ENCODE peak calls at places on chromosomes 11 and 22, in six cellular contexts. One of them, this sample, is unnamed.

GRCh38 chr11:74443071-74443864 is 24.1 kb downstream of the KCNE3 start:
- DNase-seq in coronary artery: no peak
- DNase-seq in heart left ventricle: no peak
- DNase-seq in dorsolateral prefrontal cortex: no peak
- DNase-seq in mucosa of descending colon: no peak
- DNase-seq in lower lobe of right lung: no peak
- DNase-seq in this sample: no peak

GRCh38 chr11:36265793-36266628 is 23.2 kb downstream of the COMMD9 start:
- DNase-seq in coronary artery: no peak
- DNase-seq in heart left ventricle: peak
- DNase-seq in dorsolateral prefrontal cortex: no peak
- DNase-seq in mucosa of descending colon: no peak
- DNase-seq in lower lobe of right lung: peak
- DNase-seq in this sample: peak

GRCh38 chr11:119486016-119486415 is 63.0 kb upstream of the THY1 start:
- DNase-seq in coronary artery: peak
- DNase-seq in heart left ventricle: no peak
- DNase-seq in dorsolateral prefrontal cortex: no peak
- DNase-seq in mucosa of descending colon: no peak
- DNase-seq in lower lobe of right lung: no peak
- DNase-seq in this sample: no peak

GRCh38 chr11:83072689-83073242 is 1.1 kb upstream of the RAB30 start:
- DNase-seq in coronary artery: no peak
- DNase-seq in heart left ventricle: no peak
- DNase-seq in dorsolateral prefrontal cortex: no peak
- DNase-seq in mucosa of descending colon: no peak
- DNase-seq in lower lobe of right lung: no peak
- DNase-seq in this sample: no peak

GRCh38 chr11:69772646-69773045 is 2.5 kb downstream of the FGF4 start:
- DNase-seq in coronary artery: no peak
- DNase-seq in heart left ventricle: no peak
- DNase-seq in dorsolateral prefrontal cortex: no peak
- DNase-seq in mucosa of descending colon: no peak
- DNase-seq in lower lobe of right lung: no peak
- DNase-seq in this sample: no peak

GRCh38 chr11:112794321-112794720 is 166.9 kb upstream of the NCAM1 start:
- DNase-seq in coronary artery: peak
- DNase-seq in heart left ventricle: no peak
- DNase-seq in dorsolateral prefrontal cortex: no peak
- DNase-seq in mucosa of descending colon: no peak
- DNase-seq in lower lobe of right lung: no peak
- DNase-seq in this sample: no peak

GRCh38 chr11:43359432-43359818 is 705 bp downstream of the TTC17 start:
- DNase-seq in coronary artery: no peak
- DNase-seq in heart left ventricle: no peak
- DNase-seq in dorsolateral prefrontal cortex: no peak
- DNase-seq in mucosa of descending colon: no peak
- DNase-seq in lower lobe of right lung: no peak
- DNase-seq in this sample: no peak

GRCh38 chr11:130390071-130390758 is 38.2 kb downstream of the ADAMTS8 start:
- DNase-seq in coronary artery: no peak
- DNase-seq in heart left ventricle: no peak
- DNase-seq in dorsolateral prefrontal cortex: peak
- DNase-seq in mucosa of descending colon: no peak
- DNase-seq in lower lobe of right lung: no peak
- DNase-seq in this sample: no peak

GRCh38 chr22:36724836-36725235 is 21.3 kb upstream of the CACNG2 start:
- DNase-seq in coronary artery: peak
- DNase-seq in heart left ventricle: no peak
- DNase-seq in dorsolateral prefrontal cortex: no peak
- DNase-seq in mucosa of descending colon: no peak
- DNase-seq in lower lobe of right lung: no peak
- DNase-seq in this sample: peak

GRCh38 chr11:105315287-105315686 is 175.7 kb upstream of the CARD18 start:
- DNase-seq in coronary artery: no peak
- DNase-seq in heart left ventricle: no peak
- DNase-seq in dorsolateral prefrontal cortex: no peak
- DNase-seq in mucosa of descending colon: no peak
- DNase-seq in lower lobe of right lung: no peak
- DNase-seq in this sample: no peak

GRCh38 chr22:45551310-45552016 is 48.8 kb downstream of the FBLN1 start:
- DNase-seq in coronary artery: no peak
- DNase-seq in heart left ventricle: no peak
- DNase-seq in dorsolateral prefrontal cortex: no peak
- DNase-seq in mucosa of descending colon: no peak
- DNase-seq in lower lobe of right lung: no peak
- DNase-seq in this sample: peak

GRCh38 chr11:19751055-19751454 is 38.4 kb downstream of the NAV2 start:
- DNase-seq in coronary artery: no peak
- DNase-seq in heart left ventricle: no peak
- DNase-seq in dorsolateral prefrontal cortex: no peak
- DNase-seq in mucosa of descending colon: no peak
- DNase-seq in lower lobe of right lung: no peak
- DNase-seq in this sample: no peak

GRCh38 chr22:23836281-23836680 is 2.5 kb downstream of the DERL3 start:
- DNase-seq in coronary artery: no peak
- DNase-seq in heart left ventricle: no peak
- DNase-seq in dorsolateral prefrontal cortex: no peak
- DNase-seq in mucosa of descending colon: peak
- DNase-seq in lower lobe of right lung: peak
- DNase-seq in this sample: no peak

GRCh38 chr11:116177521-116178220 is 595.1 kb downstream of the BUD13 start:
- DNase-seq in coronary artery: peak
- DNase-seq in heart left ventricle: no peak
- DNase-seq in dorsolateral prefrontal cortex: no peak
- DNase-seq in mucosa of descending colon: no peak
- DNase-seq in lower lobe of right lung: no peak
- DNase-seq in this sample: no peak

GRCh38 chr11:129533395-129533794 is 157.7 kb downstream of the BARX2 start:
- DNase-seq in coronary artery: no peak
- DNase-seq in heart left ventricle: no peak
- DNase-seq in dorsolateral prefrontal cortex: no peak
- DNase-seq in mucosa of descending colon: no peak
- DNase-seq in lower lobe of right lung: no peak
- DNase-seq in this sample: no peak

GRCh38 chr11:115581871-115582639 is 77.8 kb upstream of the CADM1 start:
- DNase-seq in coronary artery: no peak
- DNase-seq in heart left ventricle: no peak
- DNase-seq in dorsolateral prefrontal cortex: no peak
- DNase-seq in mucosa of descending colon: no peak
- DNase-seq in lower lobe of right lung: no peak
- DNase-seq in this sample: no peak

GRCh38 chr11:125566235-125566634 is 3.0 kb upstream of the EI24 start:
- DNase-seq in coronary artery: no peak
- DNase-seq in heart left ventricle: no peak
- DNase-seq in dorsolateral prefrontal cortex: no peak
- DNase-seq in mucosa of descending colon: no peak
- DNase-seq in lower lobe of right lung: no peak
- DNase-seq in this sample: no peak

GRCh38 chr11:131246589-131247164 is 123.7 kb upstream of the NTM start:
- DNase-seq in coronary artery: no peak
- DNase-seq in heart left ventricle: no peak
- DNase-seq in dorsolateral prefrontal cortex: peak
- DNase-seq in mucosa of descending colon: no peak
- DNase-seq in lower lobe of right lung: peak
- DNase-seq in this sample: no peak

GRCh38 chr11:27991731-27992130 is 116.2 kb downstream of the KIF18A start:
- DNase-seq in coronary artery: no peak
- DNase-seq in heart left ventricle: no peak
- DNase-seq in dorsolateral prefrontal cortex: no peak
- DNase-seq in mucosa of descending colon: no peak
- DNase-seq in lower lobe of right lung: no peak
- DNase-seq in this sample: no peak

GRCh38 chr22:32389685-32390084 is 22.4 kb downstream of the RTCB start:
- DNase-seq in coronary artery: no peak
- DNase-seq in heart left ventricle: no peak
- DNase-seq in dorsolateral prefrontal cortex: no peak
- DNase-seq in mucosa of descending colon: no peak
- DNase-seq in lower lobe of right lung: no peak
- DNase-seq in this sample: no peak

GRCh38 chr22:46592390-46592872 is 27.8 kb upstream of the GRAMD4 start:
- DNase-seq in coronary artery: no peak
- DNase-seq in heart left ventricle: no peak
- DNase-seq in dorsolateral prefrontal cortex: no peak
- DNase-seq in mucosa of descending colon: peak
- DNase-seq in lower lobe of right lung: peak
- DNase-seq in this sample: no peak

GRCh38 chr22:36008131-36008530 is 20.5 kb downstream of the RBFOX2 start:
- DNase-seq in coronary artery: no peak
- DNase-seq in heart left ventricle: no peak
- DNase-seq in dorsolateral prefrontal cortex: no peak
- DNase-seq in mucosa of descending colon: no peak
- DNase-seq in lower lobe of right lung: no peak
- DNase-seq in this sample: no peak

GRCh38 chr11:3120071-3120792 is 44.9 kb downstream of the OSBPL5 start:
- DNase-seq in coronary artery: no peak
- DNase-seq in heart left ventricle: peak
- DNase-seq in dorsolateral prefrontal cortex: peak
- DNase-seq in mucosa of descending colon: peak
- DNase-seq in lower lobe of right lung: peak
- DNase-seq in this sample: no peak

GRCh38 chr11:27444801-27445215 is 27.8 kb downstream of the LGR4 start:
- DNase-seq in coronary artery: no peak
- DNase-seq in heart left ventricle: no peak
- DNase-seq in dorsolateral prefrontal cortex: no peak
- DNase-seq in mucosa of descending colon: no peak
- DNase-seq in lower lobe of right lung: no peak
- DNase-seq in this sample: no peak

GRCh38 chr22:17705565-17706450 is 67.3 kb downstream of the BCL2L13 start:
- DNase-seq in coronary artery: no peak
- DNase-seq in heart left ventricle: no peak
- DNase-seq in dorsolateral prefrontal cortex: no peak
- DNase-seq in mucosa of descending colon: no peak
- DNase-seq in lower lobe of right lung: no peak
- DNase-seq in this sample: no peak

DNA sequence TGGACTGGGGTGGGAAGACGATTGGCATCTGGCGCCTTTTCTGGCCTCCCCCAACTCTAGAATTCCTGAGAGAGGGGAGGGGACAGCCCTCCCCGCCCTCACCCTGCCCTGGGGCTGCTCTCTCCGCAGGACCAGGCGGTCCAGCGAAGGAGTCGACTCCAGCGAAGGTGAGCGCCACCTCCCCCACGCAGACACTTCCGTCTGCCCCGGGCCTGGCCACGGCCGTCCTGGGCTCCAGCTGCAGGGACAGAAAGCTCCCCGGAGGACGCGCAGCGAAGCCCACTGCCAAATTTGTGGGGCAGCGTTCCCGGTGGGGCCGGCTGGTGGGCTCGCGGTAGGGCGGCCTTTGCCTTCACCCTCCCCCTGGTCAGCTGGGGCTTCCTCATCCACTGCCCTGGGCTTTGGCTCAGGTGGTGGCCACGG is 670 bp downstream of the SSH3 start:
- DNase-seq in coronary artery: no peak
- DNase-seq in heart left ventricle: peak
- DNase-seq in dorsolateral prefrontal cortex: peak
- DNase-seq in mucosa of descending colon: peak
- DNase-seq in lower lobe of right lung: peak
- DNase-seq in this sample: peak
- H3K4me3 ChIP-seq in coronary artery: peak
- H3K4me3 ChIP-seq in heart left ventricle: peak
- H3K4me3 ChIP-seq in dorsolateral prefrontal cortex: peak
- H3K4me3 ChIP-seq in mucosa of descending colon: peak
- H3K4me3 ChIP-seq in lower lobe of right lung: peak
- H3K4me3 ChIP-seq in this sample: peak

DNA sequence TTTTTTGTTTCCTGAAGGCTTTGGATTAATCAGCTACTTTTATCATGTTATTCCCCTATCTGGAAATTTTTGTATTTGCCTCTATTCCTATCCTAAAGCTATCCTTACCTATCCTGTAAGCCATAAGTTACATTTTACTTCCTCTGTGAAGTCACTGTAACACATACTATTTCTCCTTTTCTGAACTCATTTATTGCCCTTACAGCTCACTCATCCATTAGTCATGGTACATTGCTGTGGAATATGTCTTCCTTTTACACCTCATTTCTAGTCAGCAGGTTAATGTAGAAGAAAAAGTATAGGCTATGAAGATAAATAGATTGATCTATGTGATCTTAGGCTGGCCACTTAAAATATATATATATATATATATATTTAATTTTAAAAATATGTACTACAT is 28.0 kb downstream of the SWAP70 start:
- DNase-seq in coronary artery: no peak
- DNase-seq in heart left ventricle: no peak
- DNase-seq in dorsolateral prefrontal cortex: no peak
- DNase-seq in mucosa of descending colon: no peak
- DNase-seq in lower lobe of right lung: no peak
- DNase-seq in this sample: no peak
- H3K4me3 ChIP-seq in coronary artery: no peak
- H3K4me3 ChIP-seq in heart left ventricle: no peak
- H3K4me3 ChIP-seq in dorsolateral prefrontal cortex: no peak
- H3K4me3 ChIP-seq in mucosa of descending colon: no peak
- H3K4me3 ChIP-seq in lower lobe of right lung: no peak
- H3K4me3 ChIP-seq in this sample: no peak

DNA sequence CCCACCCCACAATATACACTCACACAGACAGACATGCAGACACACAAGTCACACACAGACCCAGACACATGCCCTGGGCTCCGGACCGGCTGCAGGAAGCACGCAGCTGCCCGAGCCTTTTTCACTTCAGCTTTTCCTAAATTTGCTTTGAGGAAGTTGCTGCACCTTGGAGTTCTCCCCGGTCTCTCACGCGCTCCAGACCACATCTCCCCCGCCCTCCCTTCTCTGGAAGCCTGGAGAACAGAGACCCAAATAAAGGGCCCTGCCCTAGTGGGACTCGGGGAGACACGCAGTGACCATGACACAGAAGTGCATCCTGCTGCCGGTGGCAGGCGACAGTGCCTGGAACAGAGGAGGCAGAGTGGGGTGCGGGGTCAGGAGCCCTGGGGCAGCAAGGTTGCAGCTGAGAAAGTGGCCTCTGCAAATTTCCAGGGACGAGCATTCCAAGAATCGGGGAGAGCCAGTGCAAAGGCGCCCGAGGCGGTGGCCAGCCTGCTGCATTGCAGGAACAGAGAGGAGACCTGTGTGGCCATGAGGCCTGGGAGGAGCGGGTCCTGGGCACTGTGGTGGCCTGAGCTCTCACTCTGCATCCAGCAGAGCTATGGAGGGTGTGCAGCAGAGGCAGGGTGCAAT is 19.1 kb downstream of the RPL3 start:
- DNase-seq in coronary artery: no peak
- DNase-seq in heart left ventricle: peak
- DNase-seq in dorsolateral prefrontal cortex: no peak
- DNase-seq in mucosa of descending colon: no peak
- DNase-seq in lower lobe of right lung: peak
- DNase-seq in this sample: no peak
- H3K4me3 ChIP-seq in coronary artery: peak
- H3K4me3 ChIP-seq in heart left ventricle: peak
- H3K4me3 ChIP-seq in dorsolateral prefrontal cortex: no peak
- H3K4me3 ChIP-seq in mucosa of descending colon: no peak
- H3K4me3 ChIP-seq in lower lobe of right lung: peak
- H3K4me3 ChIP-seq in this sample: no peak

DNA sequence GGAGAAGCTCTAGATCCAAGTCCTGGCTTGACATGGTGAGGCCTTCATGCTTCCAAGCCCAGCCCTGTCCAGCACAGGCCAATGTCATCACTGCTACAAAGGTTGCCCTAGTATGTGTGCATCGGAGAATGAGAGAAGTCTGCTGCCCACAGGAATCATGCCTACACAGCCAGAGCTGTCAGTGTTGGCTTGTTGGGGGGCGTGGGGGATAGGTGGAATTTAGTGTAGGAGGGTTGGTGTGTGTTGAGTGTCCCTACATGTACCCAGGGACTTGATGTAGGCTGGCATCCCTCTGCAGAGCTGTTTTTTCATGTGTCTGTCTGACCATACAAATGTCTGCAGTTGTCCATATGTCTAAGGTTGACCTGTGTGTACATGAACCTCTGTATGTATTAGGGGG is 37.6 kb downstream of the SLC22A12 start:
- DNase-seq in coronary artery: no peak
- DNase-seq in heart left ventricle: no peak
- DNase-seq in dorsolateral prefrontal cortex: no peak
- DNase-seq in mucosa of descending colon: no peak
- DNase-seq in lower lobe of right lung: no peak
- DNase-seq in this sample: no peak
- H3K4me3 ChIP-seq in coronary artery: no peak
- H3K4me3 ChIP-seq in heart left ventricle: no peak
- H3K4me3 ChIP-seq in dorsolateral prefrontal cortex: no peak
- H3K4me3 ChIP-seq in mucosa of descending colon: no peak
- H3K4me3 ChIP-seq in lower lobe of right lung: no peak
- H3K4me3 ChIP-seq in this sample: no peak

This sample was measured in adrenal gland.